ENCODE peak calls at places on chromosomes 5 and 9, in four cellular contexts. V is M059J; T is naive thymus-derived CD4-positive, alpha-beta T cell; R is SK-N-SH. S is an unnamed sample.

GRCh38 chr9:38035873-38036272 is 33.2 kb downstream of the SHB start:
- DNase-seq in V (peak), T (no peak), R (no peak), S (peak)

GRCh38 chr9:98989036-98990000 is 45.6 kb downstream of the COL15A1 start:
- DNase-seq in V (peak), T (no peak), R (no peak), S (peak)

GRCh38 chr5:115098041-115098702 is 71.5 kb downstream of the TRIM36 start:
- DNase-seq in V (peak), T (no peak), R (peak), S (peak)

GRCh38 chr9:112872019-112872418 is 18.7 kb downstream of the SLC46A2 start:
- DNase-seq in V (no peak), T (no peak), R (no peak), S (no peak)

GRCh38 chr9:127308559-127309429 is 44.2 kb downstream of the GARNL3 start:
- DNase-seq in V (peak), T (no peak), R (peak), S (no peak)

GRCh38 chr5:37837101-37838032 is 2.5 kb downstream of the GDNF start:
- DNase-seq in V (peak), T (no peak), R (peak), S (peak)

GRCh38 chr5:14238272-14238671 is 95.1 kb downstream of the TRIO start:
- DNase-seq in V (no peak), T (no peak), R (no peak), S (no peak)

GRCh38 chr5:170341545-170341944 is 44.0 kb upstream of the LCP2 start:
- DNase-seq in V (no peak), T (no peak), R (no peak), S (no peak)

GRCh38 chr9:131624636-131625241 is 79.4 kb downstream of the PRRT1B start:
- DNase-seq in V (peak), T (no peak), R (peak), S (no peak)

GRCh38 chr9:114288233-114289051 is 34.5 kb upstream of the ORM1 start:
- DNase-seq in V (peak), T (no peak), R (no peak), S (peak)

GRCh38 chr5:103120607-103121200 is 603 bp downstream of the PPIP5K2 start:
- DNase-seq in V (peak), T (no peak), R (peak), S (peak)

GRCh38 chr5:167049043-167049663 is 1242.3 kb upstream of the WWC1 start:
- DNase-seq in V (peak), T (no peak), R (peak), S (peak)

GRCh38 chr9:4997196-4997595 is 12.1 kb downstream of the JAK2 start:
- DNase-seq in V (no peak), T (no peak), R (no peak), S (no peak)

GRCh38 chr5:122053181-122054109 is 24.6 kb downstream of the LOX start:
- DNase-seq in V (peak), T (no peak), R (no peak), S (no peak)

GRCh38 chr9:125758986-125759811 is 12.0 kb downstream of the PBX3 start:
- DNase-seq in V (peak), T (no peak), R (peak), S (no peak)

GRCh38 chr9:129282308-129283211 is 104.5 kb upstream of the IER5L start:
- DNase-seq in V (no peak), T (no peak), R (no peak), S (peak)

GRCh38 chr5:10705736-10706135 is 55.3 kb downstream of the DAP start:
- DNase-seq in V (peak), T (no peak), R (no peak), S (peak)

S was measured in kidney tubule cell.